ENCODE peak calls at places on chromosomes 2 and 18, in six cellular contexts. N is GM12865, V is PC-9, R is neural progenitor cell, E is body of pancreas, F is colonic mucosa. W is an unnamed sample.

GRCh38 chr2:174035117-174035516 is 69.9 kb upstream of the SP3 start:
- DNase-seq in V (no peak), R (no peak), N (no peak), E (no peak), F (no peak), W (no peak)

GRCh38 chr18:39839782-39840181 is 2115.3 kb upstream of the PIK3C3 start:
- DNase-seq in F (no peak), V (no peak), R (no peak), N (no peak), E (no peak), W (no peak)

GRCh38 chr2:96264656-96265348 is 995 bp downstream of the TMEM127 start:
- DNase-seq in R (peak; percentile 69), V (no peak), N (peak; percentile 66), F (peak; percentile 32), E (peak; percentile 35), W (peak; percentile 46)

GRCh38 chr2:12194936-12195335 is 448.5 kb downstream of the LPIN1 start:
- DNase-seq in N (no peak), F (no peak), E (no peak), V (no peak), R (no peak), W (no peak)

GRCh38 chr18:46335551-46336059 is 231.4 kb downstream of the HAUS1 start:
- DNase-seq in V (no peak), F (no peak), N (no peak), R (peak; percentile 80), E (no peak), W (no peak)

GRCh38 chr2:180003566-180003965 is 3.5 kb downstream of the CWC22 start:
- DNase-seq in E (no peak), F (no peak), R (no peak), N (no peak), V (peak; percentile 28), W (peak; percentile 43)

GRCh38 chr18:37537868-37538525 is 27.6 kb downstream of the CELF4 start:
- DNase-seq in F (peak; percentile 58), V (peak; percentile 56), N (peak; percentile 71), E (peak; percentile 83), R (peak; percentile 86), W (peak; percentile 86)

GRCh38 chr18:50614838-50615237 is 55.0 kb downstream of the MAPK4 start:
- DNase-seq in F (no peak), R (no peak), E (peak; percentile 18), N (no peak), V (no peak), W (peak; percentile 61)

GRCh38 chr2:238701066-238701906 is 146.6 kb upstream of the TWIST2 start:
- DNase-seq in N (no peak), V (no peak), F (peak; percentile 16), E (no peak), R (no peak), W (no peak)

GRCh38 chr2:33034784-33035183 is 88.0 kb downstream of the LTBP1 start:
- DNase-seq in N (no peak), R (no peak), E (peak; percentile 21), F (no peak), V (no peak), W (no peak)

GRCh38 chr18:68438983-68439382 is 275.9 kb downstream of the TMX3 start:
- DNase-seq in V (no peak), N (no peak), E (no peak), F (no peak), R (peak; percentile 72), W (no peak)

GRCh38 chr2:62724886-62725711 is 19.6 kb downstream of the EHBP1 start:
- DNase-seq in F (peak; percentile 39), N (no peak), R (peak; percentile 41), E (peak; percentile 60), V (no peak), W (peak; percentile 78)

GRCh38 chr2:45169339-45170190 is 160.3 kb upstream of the SIX2 start:
- DNase-seq in R (peak; percentile 68), E (peak; percentile 56), V (peak; percentile 56), N (no peak), F (no peak), W (peak; percentile 55)

GRCh38 chr2:55163258-55163657 is 68.8 kb downstream of the CLHC1 start:
- DNase-seq in F (no peak), E (no peak), V (no peak), N (no peak), R (no peak), W (no peak)

GRCh38 chr18:75844102-75844604 is 416.6 kb upstream of the SMIM21 start:
- DNase-seq in F (no peak), N (no peak), R (no peak), V (no peak), E (no peak), W (no peak)

GRCh38 chr18:73007195-73007934 is 139.6 kb upstream of the NETO1 start:
- DNase-seq in E (no peak), N (peak; percentile 11), R (peak; percentile 3), F (no peak), V (no peak), W (no peak)

GRCh38 chr2:11104794-11105660 is 50.2 kb upstream of the SLC66A3 start:
- DNase-seq in F (no peak), E (no peak), R (no peak), N (no peak), V (no peak), W (no peak)

GRCh38 chr18:48842259-48843061 is 108.3 kb downstream of the SMAD7 start:
- DNase-seq in E (peak; percentile 51), N (no peak), V (no peak), F (no peak), R (no peak), W (peak; percentile 15)

GRCh38 chr2:70145851-70146739 is 44.7 kb downstream of the C2orf42 start:
- DNase-seq in E (no peak), F (no peak), N (peak; percentile 66), V (no peak), R (no peak), W (no peak)

GRCh38 chr2:164009801-164010337 is 274.1 kb upstream of the FIGN start:
- DNase-seq in N (no peak), V (no peak), E (no peak), R (no peak), F (no peak), W (no peak)

GRCh38 chr2:29528891-29529520 is 392.4 kb downstream of the ALK start:
- DNase-seq in V (no peak), N (no peak), E (peak; percentile 15), F (peak; percentile 41), R (no peak), W (no peak)

DNA sequence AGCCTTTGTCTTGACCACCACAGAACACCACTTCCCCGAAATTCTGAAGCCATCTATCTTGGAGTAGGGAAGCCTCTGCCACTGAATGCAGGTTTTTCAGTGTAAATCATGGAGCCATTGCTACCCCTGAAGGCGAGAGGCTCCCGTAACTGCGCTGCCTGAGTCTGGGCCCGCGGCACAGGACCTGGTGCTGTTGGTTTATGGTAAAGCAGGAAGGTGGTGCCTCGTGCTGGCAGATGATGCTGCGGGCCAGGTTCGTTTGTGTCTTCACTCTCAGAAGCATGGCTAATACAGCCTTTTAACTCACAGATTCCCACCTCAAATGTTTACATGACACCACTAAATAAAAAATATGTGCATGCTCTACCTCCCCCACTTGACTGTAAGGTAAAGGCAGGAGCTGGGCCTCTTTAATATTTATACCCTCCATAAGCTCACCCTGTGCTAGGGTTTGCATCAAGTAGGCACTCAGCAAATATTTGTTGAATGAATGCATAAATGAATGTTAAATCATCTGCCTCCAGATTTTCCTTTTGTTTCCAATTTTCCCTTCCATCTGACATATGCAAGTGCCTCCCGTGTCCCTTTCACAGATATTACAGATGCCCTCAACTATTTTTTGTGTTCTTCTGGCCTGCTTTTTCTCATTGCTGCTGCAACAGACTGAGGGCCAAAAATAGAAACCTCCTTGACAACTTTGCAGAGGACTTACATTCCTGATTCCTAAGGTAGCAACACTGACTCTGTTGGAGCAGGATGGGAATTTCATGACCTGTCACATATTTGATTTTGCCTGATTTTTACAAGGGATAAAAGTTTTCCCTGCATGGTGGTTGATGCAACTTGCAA is 83.5 kb upstream of the CPO start:
- DNase-seq in E (no peak), R (no peak), N (no peak), V (no peak), F (no peak), W (no peak)
- TF ChIP-seq CTCF in E (no peak), R (no peak), N (no peak), V (no peak), F (no peak), W (no peak)

DNA sequence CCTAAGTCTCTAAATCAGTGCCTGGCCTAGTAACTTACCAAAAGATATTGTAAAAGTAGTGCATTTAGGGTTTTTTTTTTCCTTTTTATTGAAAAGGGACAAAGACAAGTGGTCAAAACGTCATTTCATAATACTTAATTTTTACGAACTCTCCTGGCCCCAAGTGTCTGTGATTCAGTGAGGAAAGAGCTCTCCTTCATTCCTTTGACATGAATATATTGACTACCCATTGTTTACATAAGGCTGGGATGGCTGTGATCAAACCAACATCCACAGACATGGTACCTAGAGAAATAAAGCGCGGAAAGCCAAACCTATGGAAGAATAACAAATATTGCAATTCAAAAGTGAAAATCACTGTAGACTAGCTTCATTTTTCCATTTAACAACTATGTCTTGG is 198.4 kb downstream of the BABAM2 start:
- DNase-seq in F (no peak), N (no peak), V (no peak), E (no peak), R (no peak), W (no peak)
- TF ChIP-seq CTCF in F (no peak), N (no peak), V (no peak), E (no peak), R (no peak), W (no peak)

GRCh38 chr2:20099780-20100179 is 48.4 kb upstream of the LAPTM4A start:
- DNase-seq in N (no peak), F (no peak), E (no peak), V (no peak), R (no peak), W (no peak)

GRCh38 chr2:20104900-20105545 is 53.6 kb upstream of the LAPTM4A start:
- DNase-seq in V (no peak), R (no peak), N (no peak), E (no peak), F (no peak), W (no peak)

GRCh38 chr2:20106746-20107145 is 55.3 kb upstream of the LAPTM4A start:
- DNase-seq in E (peak; percentile 67), F (peak; percentile 63), R (peak; percentile 83), N (no peak), V (peak; percentile 83), W (peak; percentile 93)

GRCh38 chr2:20100711-20101110 is 49.3 kb upstream of the LAPTM4A start:
- DNase-seq in F (no peak), V (no peak), E (no peak), N (no peak), R (no peak), W (no peak)

GRCh38 chr2:20103514-20103913 is 52.1 kb upstream of the LAPTM4A start:
- DNase-seq in N (peak; percentile 33), V (no peak), R (no peak), F (no peak), E (no peak), W (no peak)
- TF ChIP-seq CTCF in N (peak; percentile 21), V (peak; percentile 68), R (peak; percentile 29), F (no peak), E (no peak), W (peak; percentile 23)

DNA sequence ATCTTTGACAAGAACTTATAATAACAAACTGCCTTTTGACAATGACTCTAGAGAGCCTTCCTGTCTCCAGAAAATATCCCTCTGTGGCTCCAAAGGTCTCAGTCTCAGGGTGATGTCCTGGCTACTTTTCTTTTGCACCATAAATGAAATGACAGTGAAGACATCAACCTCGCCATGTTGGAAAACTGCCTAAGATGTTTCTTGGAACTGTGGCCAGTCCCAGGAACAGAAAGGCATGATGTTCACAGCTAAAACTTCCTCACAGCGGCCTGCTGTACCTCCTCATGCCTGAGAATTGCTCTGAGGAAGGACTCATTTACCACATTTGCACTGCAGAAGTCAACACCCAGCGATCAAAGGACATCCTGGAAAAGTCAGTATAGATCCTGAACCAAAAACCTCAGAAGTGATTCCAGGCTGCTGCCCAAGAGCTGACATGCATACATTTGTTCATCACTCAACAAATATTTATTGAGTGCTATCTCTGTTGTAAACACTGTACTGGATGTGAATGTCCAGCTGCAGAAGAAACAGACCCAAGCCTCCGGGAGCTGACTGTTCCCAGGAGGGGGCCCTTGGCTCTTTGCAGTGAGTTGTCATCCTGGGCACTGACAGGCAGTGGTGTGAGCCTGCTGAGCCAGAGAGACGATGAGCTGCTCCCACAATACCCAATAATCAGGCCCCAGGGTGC is 64.3 kb upstream of the ACSL3 start:
- DNase-seq in F (peak; percentile 68), V (no peak), N (no peak), R (peak; percentile 31), E (peak; percentile 71), W (no peak)
- TF ChIP-seq CTCF in F (no peak), V (no peak), N (no peak), R (no peak), E (no peak), W (no peak)